ENCODE peak calls at places on chromosome 4, in six cellular contexts. P, D, U, Z, H and W are unnamed samples.

GRCh38 chr4:8260656-8261111 is 8.9 kb upstream of the HTRA3 start:
- DNase-seq in H (no peak), Z (no peak), D (no peak), U (no peak), P (no peak), W (no peak)

GRCh38 chr4:7957113-7957656 is 17.5 kb upstream of the AFAP1 start:
- DNase-seq in H (no peak), D (no peak), P (no peak), Z (no peak), U (no peak), W (no peak)

GRCh38 chr4:131063878-131064277 is 1967.9 kb downstream of the C4orf33 start:
- DNase-seq in P (no peak), D (no peak), H (no peak), U (no peak), Z (no peak), W (no peak)

GRCh38 chr4:73308286-73308685 is 49.7 kb upstream of the ANKRD17 start:
- DNase-seq in P (no peak), U (no peak), H (peak), D (no peak), Z (no peak), W (no peak)

GRCh38 chr4:177190995-177191568 is 118.6 kb upstream of the NEIL3 start:
- DNase-seq in U (no peak), H (no peak), Z (no peak), P (no peak), D (no peak), W (peak)

GRCh38 chr4:15100994-15101695 is 98.9 kb downstream of the CPEB2 start:
- DNase-seq in D (no peak), P (no peak), U (no peak), H (no peak), Z (no peak), W (no peak)

GRCh38 chr4:13990596-13991589 is 363.4 kb upstream of the BOD1L1 start:
- DNase-seq in P (no peak), Z (no peak), U (no peak), H (no peak), D (no peak), W (no peak)

GRCh38 chr4:87632469-87632868 is 17.6 kb upstream of the DMP1 start:
- DNase-seq in H (no peak), D (no peak), U (no peak), P (no peak), Z (no peak), W (no peak)

GRCh38 chr4:147846318-147847135 is 114.6 kb downstream of the ARHGAP10 start:
- DNase-seq in D (no peak), H (no peak), U (no peak), Z (peak), P (no peak), W (no peak)

GRCh38 chr4:123495530-123495929 is 98.9 kb downstream of the SPRY1 start:
- DNase-seq in Z (no peak), H (no peak), P (no peak), D (no peak), U (no peak), W (no peak)

GRCh38 chr4:126850286-126850685 is 782.5 kb upstream of the INTU start:
- DNase-seq in P (no peak), Z (no peak), D (no peak), H (peak), U (no peak), W (peak)

GRCh38 chr4:11635336-11635735 is 206.6 kb upstream of the HS3ST1 start:
- DNase-seq in Z (no peak), H (no peak), U (no peak), D (no peak), P (no peak), W (peak)

GRCh38 chr4:159765402-159765801 is 662.5 kb downstream of the RAPGEF2 start:
- DNase-seq in U (no peak), D (no peak), P (no peak), H (no peak), Z (no peak), W (no peak)

GRCh38 chr4:32340591-32340990 is 1620.4 kb downstream of the PCDH7 start:
- DNase-seq in U (no peak), D (no peak), Z (no peak), P (no peak), H (no peak), W (no peak)

GRCh38 chr4:22268350-22269025 is 247.4 kb downstream of the ADGRA3 start:
- DNase-seq in Z (no peak), H (no peak), U (no peak), P (no peak), D (no peak), W (no peak)

GRCh38 chr4:165656399-165656798 is 216.6 kb upstream of the TLL1 start:
- DNase-seq in D (no peak), H (no peak), U (no peak), P (no peak), Z (no peak), W (no peak)

GRCh38 chr4:125187621-125188176 is 127.1 kb upstream of the FAT4 start:
- DNase-seq in D (no peak), U (no peak), P (no peak), H (no peak), Z (no peak), W (no peak)

GRCh38 chr4:3745886-3746656 is 20.1 kb upstream of the ADRA2C start:
- DNase-seq in Z (no peak), H (no peak), D (no peak), P (no peak), U (no peak), W (no peak)

GRCh38 chr4:150366487-150366999 is 215.4 kb upstream of the MAB21L2 start:
- DNase-seq in D (no peak), P (no peak), U (no peak), H (no peak), Z (no peak), W (peak)

GRCh38 chr4:1883583-1883982 is 12.4 kb downstream of the NSD2 start:
- DNase-seq in U (no peak), P (no peak), Z (no peak), D (no peak), H (no peak), W (no peak)

GRCh38 chr4:155889036-155889793 is 14.3 kb upstream of the TDO2 start:
- DNase-seq in H (peak), U (no peak), Z (no peak), D (no peak), P (no peak), W (no peak)

GRCh38 chr4:1543976-1544375 is 137.7 kb upstream of the NKX1-1 start:
- DNase-seq in U (no peak), H (no peak), Z (no peak), P (no peak), D (no peak), W (no peak)

GRCh38 chr4:101356928-101357327 is 9.6 kb upstream of the PPP3CA start:
- DNase-seq in H (no peak), D (no peak), U (no peak), P (no peak), Z (no peak), W (peak)

GRCh38 chr4:154877110-154877760 is 96.2 kb downstream of the RBM46 start:
- DNase-seq in U (no peak), P (no peak), Z (no peak), H (no peak), D (no peak), W (no peak)

GRCh38 chr4:26050212-26050643 is 136.2 kb downstream of the SMIM20 start:
- DNase-seq in Z (no peak), P (no peak), H (no peak), D (no peak), U (no peak), W (no peak)

GRCh38 chr4:139232751-139233150 is 47.3 kb downstream of the MGARP start:
- DNase-seq in U (no peak), Z (no peak), D (no peak), P (no peak), H (no peak), W (no peak)

GRCh38 chr4:144591401-144591800 is 54.6 kb upstream of the HHIP start:
- DNase-seq in P (no peak), U (no peak), D (no peak), H (peak), Z (no peak), W (no peak)

GRCh38 chr4:106096454-106096853 is 201.2 kb downstream of the NPNT start:
- DNase-seq in Z (no peak), U (no peak), H (no peak), P (no peak), D (no peak), W (peak)

GRCh38 chr4:48017108-48017527 is 546 bp downstream of the NIPAL1 start:
- DNase-seq in Z (peak), H (no peak), P (no peak), D (no peak), U (peak), W (peak)

GRCh38 chr4:99134586-99134985 is 9.5 kb downstream of the ADH4 start:
- DNase-seq in H (no peak), D (no peak), Z (no peak), U (no peak), P (no peak), W (no peak)

GRCh38 chr4:183424109-183424751 is 20.2 kb upstream of the CDKN2AIP start:
- DNase-seq in Z (no peak), P (no peak), U (no peak), H (no peak), D (no peak), W (no peak)

GRCh38 chr4:145507636-145508035 is 26.0 kb downstream of the SMAD1 start:
- DNase-seq in U (no peak), H (no peak), P (no peak), Z (no peak), D (no peak), W (no peak)

GRCh38 chr4:77360451-77360850 is 203.4 kb downstream of the CCNG2 start:
- DNase-seq in D (no peak), Z (no peak), H (no peak), U (no peak), P (no peak), W (no peak)

GRCh38 chr4:1307951-1308735 is 18.5 kb downstream of the MAEA start:
- DNase-seq in Z (no peak), P (no peak), U (no peak), H (no peak), D (no peak), W (no peak)

GRCh38 chr4:76002176-76002575 is 5.1 kb downstream of the CXCL9 start:
- DNase-seq in Z (no peak), H (no peak), U (no peak), D (no peak), P (no peak), W (no peak)

GRCh38 chr4:110005461-110006056 is 92.9 kb downstream of the EGF start:
- DNase-seq in U (no peak), H (peak), Z (no peak), P (no peak), D (no peak), W (peak)

GRCh38 chr4:10074767-10075105 is 41.9 kb downstream of the WDR1 start:
- DNase-seq in H (peak), Z (no peak), P (no peak), D (no peak), U (no peak), W (peak)

GRCh38 chr4:29539226-29539625 is 1180.9 kb upstream of the PCDH7 start:
- DNase-seq in H (no peak), P (no peak), D (no peak), U (no peak), Z (no peak), W (no peak)

GRCh38 chr4:665751-666435 is 8.2 kb downstream of the ATP5ME start:
- DNase-seq in Z (no peak), P (no peak), D (no peak), U (no peak), H (no peak), W (no peak)

GRCh38 chr4:182808673-182809416 is 108.3 kb downstream of the DCTD start:
- DNase-seq in D (no peak), Z (peak), U (peak), P (peak), H (peak), W (no peak)